ENCODE peak calls at places on chromosomes 11 and 22, in ten cellular contexts. P is Caco-2; Q is posterior cingulate gyrus; I is ACHN; O is Daoy; F is fibroblast of lung; W is NCI-H1930; S is left cardiac atrium; K is smooth muscle cell of the brain vasculature; L is stimulated activated CD4-positive, alpha-beta T cell treated with anti-CD3 and anti-CD28 coated beads, TNF-alpha, amount 100 ng/mL, for 24 hours. G is an unnamed sample.

GRCh38 chr11:119320593-119321524 is 3.9 kb upstream of the MCAM start:
- DNase-seq in P (peak), F (peak), S (peak), Q (no peak), W (no peak), K (no peak), I (peak), L (peak), O (peak), G (peak)

GRCh38 chr11:73152861-73153483 is 10.9 kb upstream of the FCHSD2 start:
- DNase-seq in P (no peak), I (no peak), F (no peak), O (no peak), K (no peak), L (peak), Q (no peak), W (no peak), S (no peak), G (no peak)

GRCh38 chr11:61193596-61193995 is 9.7 kb upstream of the PGA3 start:
- DNase-seq in W (no peak), Q (no peak), P (no peak), S (no peak), I (no peak), O (no peak), L (no peak), F (no peak), K (no peak), G (no peak)

GRCh38 chr11:612201-612960 is 3.4 kb downstream of the IRF7 start:
- DNase-seq in I (peak), S (peak), K (no peak), P (peak), O (no peak), F (no peak), W (no peak), Q (no peak), L (no peak), G (peak)

GRCh38 chr11:11409916-11410315 is 56.9 kb upstream of the CSNK2A3 start:
- DNase-seq in L (no peak), W (no peak), Q (no peak), K (no peak), P (no peak), F (no peak), S (peak), O (no peak), I (no peak), G (no peak)

GRCh38 chr11:69731110-69731509 is 27.3 kb upstream of the FGF19 start:
- DNase-seq in Q (no peak), O (no peak), K (no peak), L (no peak), P (no peak), F (no peak), I (no peak), W (no peak), S (no peak), G (no peak)

GRCh38 chr11:126702987-126703386 is 297.6 kb downstream of the KIRREL3 start:
- DNase-seq in K (no peak), F (peak), O (peak), L (no peak), I (no peak), P (no peak), W (no peak), Q (peak), S (peak), G (no peak)

GRCh38 chr22:27809226-27809625 is 7.7 kb upstream of the MN1 start:
- DNase-seq in F (no peak), I (no peak), P (no peak), S (no peak), O (no peak), W (no peak), L (no peak), K (no peak), Q (no peak), G (no peak)

GRCh38 chr11:72483412-72484186 is 49.3 kb upstream of the CLPB start:
- DNase-seq in P (no peak), K (peak), Q (no peak), W (no peak), F (peak), I (no peak), L (no peak), O (peak), S (no peak), G (peak)

GRCh38 chr22:42621505-42622002 is 6.9 kb upstream of the POLDIP3 start:
- DNase-seq in L (peak), Q (peak), S (peak), W (no peak), K (no peak), P (peak), I (peak), O (peak), F (peak), G (peak)

GRCh38 chr22:22741843-22742242 is 97.4 kb downstream of the GGTLC2 start:
- DNase-seq in S (no peak), W (no peak), K (no peak), I (no peak), O (no peak), F (no peak), P (no peak), L (no peak), Q (no peak), G (no peak)

GRCh38 chr11:124801636-124802312 is 1.6 kb upstream of the MSANTD2 start:
- DNase-seq in W (no peak), I (no peak), K (no peak), F (no peak), L (no peak), Q (no peak), P (no peak), S (no peak), O (no peak), G (no peak)

GRCh38 chr22:44373234-44373633 is 60.5 kb upstream of the SHISAL1 start:
- DNase-seq in P (no peak), K (no peak), I (no peak), S (no peak), O (no peak), F (no peak), Q (no peak), W (no peak), L (no peak), G (no peak)

GRCh38 chr11:123145661-123146060 is 49.4 kb downstream of the CLMP start:
- DNase-seq in F (no peak), O (no peak), S (no peak), L (no peak), Q (no peak), P (no peak), I (peak), K (no peak), W (no peak), G (no peak)

GRCh38 chr11:134599180-134599810 is 187.3 kb upstream of the B3GAT1 start:
- DNase-seq in W (no peak), O (no peak), L (no peak), Q (no peak), K (no peak), F (no peak), I (no peak), S (no peak), P (no peak), G (no peak)

GRCh38 chr11:119759324-119759723 is 30.3 kb upstream of the NECTIN1 start:
- DNase-seq in K (no peak), I (peak), S (no peak), W (no peak), F (peak), L (no peak), O (peak), P (no peak), Q (no peak), G (no peak)

GRCh38 chr11:2777396-2777795 is 77.6 kb upstream of the KCNQ1OT1 start:
- DNase-seq in L (no peak), F (peak), S (no peak), I (peak), O (peak), W (no peak), Q (no peak), K (no peak), P (no peak), G (no peak)

GRCh38 chr11:69483170-69483569 is 1.7 kb downstream of the LINC01488 start:
- DNase-seq in Q (no peak), K (no peak), O (no peak), F (no peak), W (no peak), L (no peak), S (no peak), P (no peak), I (no peak), G (no peak)